ENCODE peak calls at places on chromosomes 5 and 9, in five cellular contexts. A is NCI-H1092 treated with DMSO at 0.1 percent for 48 hours, C is GM23248, Q is T1000, N is left ventricle myocardium inferior. H is an unnamed sample.

GRCh38 chr9:37293664-37294524 is 128.6 kb upstream of the GRHPR start:
- DNase-seq in Q (no peak), N (no peak), C (peak), A (no peak), H (peak)

GRCh38 chr5:108148715-108149139 is 233.2 kb downstream of the FBXL17 start:
- DNase-seq in N (no peak), Q (no peak), A (no peak), C (peak), H (no peak)

GRCh38 chr5:36177715-36178556 is 26.0 kb downstream of the SKP2 start:
- DNase-seq in N (no peak), Q (no peak), A (peak), C (peak), H (peak)

GRCh38 chr9:36158122-36158521 is 11.1 kb upstream of the CCIN start:
- DNase-seq in A (no peak), C (peak), N (no peak), Q (no peak), H (no peak)

GRCh38 chr5:130692766-130693165 is 472.3 kb downstream of the HINT1 start:
- DNase-seq in Q (no peak), C (no peak), A (no peak), N (no peak), H (no peak)

GRCh38 chr5:148820778-148821395 is 5.5 kb upstream of the ADRB2 start:
- DNase-seq in Q (no peak), C (peak), A (peak), N (no peak), H (no peak)

GRCh38 chr9:13061390-13061789 is 218.1 kb downstream of the MPDZ start:
- DNase-seq in C (no peak), A (no peak), Q (no peak), N (no peak), H (no peak)

GRCh38 chr5:56610093-56610698 is 205.2 kb upstream of the MAP3K1 start:
- DNase-seq in Q (no peak), A (no peak), N (no peak), C (no peak), H (no peak)

GRCh38 chr5:33855396-33855795 is 36.4 kb downstream of the ADAMTS12 start:
- DNase-seq in N (no peak), Q (no peak), C (peak), A (no peak), H (no peak)

GRCh38 chr5:149320791-149321330 is 24.4 kb upstream of the GRPEL2 start:
- DNase-seq in N (peak), Q (peak), A (peak), C (peak), H (peak)

GRCh38 chr5:168651654-168652053 is 72.5 kb upstream of the PANK3 start:
- DNase-seq in N (no peak), C (peak), A (no peak), Q (no peak), H (no peak)

GRCh38 chr5:140883373-140883772 is 1.4 kb downstream of the PCDHA13 start:
- DNase-seq in A (no peak), Q (no peak), N (no peak), C (no peak), H (no peak)

GRCh38 chr9:86713456-86713855 is 233.8 kb downstream of the GAS1 start:
- DNase-seq in A (no peak), N (no peak), Q (no peak), C (peak), H (no peak)

GRCh38 chr5:2997179-2997578 is 245.7 kb upstream of the IRX2 start:
- DNase-seq in A (no peak), C (no peak), Q (no peak), N (no peak), H (peak)

GRCh38 chr9:110738982-110739381 is 70.4 kb downstream of the MUSK start:
- DNase-seq in Q (no peak), A (no peak), N (no peak), C (no peak), H (no peak)

GRCh38 chr5:9835121-9835770 is 205.1 kb upstream of the TAS2R1 start:
- DNase-seq in Q (no peak), C (no peak), A (no peak), N (no peak), H (peak)

GRCh38 chr5:137085206-137085605 is 413.9 kb downstream of the SPOCK1 start:
- DNase-seq in Q (no peak), C (no peak), N (no peak), A (no peak), H (no peak)

GRCh38 chr5:157267766-157268480 is 2.0 kb downstream of the CYFIP2 start:
- DNase-seq in N (peak), Q (no peak), A (no peak), C (no peak), H (no peak)

GRCh38 chr9:121557581-121558422 is 58.2 kb upstream of the GGTA1 start:
- DNase-seq in A (no peak), N (peak), Q (peak), C (peak), H (peak)

GRCh38 chr9:29637448-29638196 is 2064.3 kb upstream of the C9orf72 start:
- DNase-seq in A (no peak), Q (no peak), N (no peak), C (no peak), H (no peak)

GRCh38 chr5:9156282-9156681 is 389.6 kb downstream of the SEMA5A start:
- DNase-seq in C (peak), A (no peak), Q (no peak), N (no peak), H (peak)

GRCh38 chr5:171513591-171513990 is 94.1 kb downstream of the FGF18 start:
- DNase-seq in C (peak), A (no peak), Q (no peak), N (no peak), H (no peak)

GRCh38 chr5:128487041-128487440 is 51.0 kb downstream of the FBN2 start:
- DNase-seq in A (no peak), N (no peak), C (peak), Q (no peak), H (no peak)